ENCODE peak calls at places on chromosome 20, in four cellular contexts. M is GM12878, C is Panc1, L is A549. T is an unnamed sample.

GRCh38 chr20:3563548-3564177 is 92.8 kb downstream of the ATRN start:
- DNase-seq in M (peak), C (peak), L (peak), T (peak)

GRCh38 chr20:36950432-36951197 is 893 bp downstream of the SAMHD1 start:
- DNase-seq in M (no peak), C (no peak), L (peak), T (peak)

GRCh38 chr20:40390654-40391053 is 298.4 kb downstream of the MAFB start:
- DNase-seq in M (no peak), C (no peak), L (no peak), T (no peak)

GRCh38 chr20:25053207-25054132 is 4.5 kb downstream of the ACSS1 start:
- DNase-seq in M (no peak), C (no peak), L (no peak), T (no peak)

GRCh38 chr20:11919571-11919970 is 1.9 kb downstream of the BTBD3 start:
- DNase-seq in M (no peak), C (no peak), L (no peak), T (no peak)

GRCh38 chr20:24389686-24390085 is 79.7 kb upstream of the SYNDIG1 start:
- DNase-seq in M (no peak), C (no peak), L (no peak), T (peak)

GRCh38 chr20:58692579-58693225 is at the start of gene NPEPL1:
- DNase-seq in M (no peak), C (no peak), L (peak), T (peak)

GRCh38 chr20:40111282-40111681 is 577.8 kb downstream of the MAFB start:
- DNase-seq in M (no peak), C (no peak), L (no peak), T (no peak)

GRCh38 chr20:63893999-63894357 is 948 bp upstream of the DNAJC5 start:
- DNase-seq in M (no peak), C (no peak), L (no peak), T (no peak)

GRCh38 chr20:17874271-17875105 is 94.1 kb downstream of the SNX5 start:
- DNase-seq in M (no peak), C (no peak), L (no peak), T (no peak)

GRCh38 chr20:17872920-17873319 is 95.7 kb downstream of the SNX5 start:
- DNase-seq in M (no peak), C (no peak), L (no peak), T (no peak)

GRCh38 chr20:17873410-17874270 is 95.0 kb downstream of the SNX5 start:
- DNase-seq in M (no peak), C (no peak), L (peak), T (no peak)

GRCh38 chr20:17875981-17876385 is 92.6 kb downstream of the SNX5 start:
- DNase-seq in M (no peak), C (no peak), L (no peak), T (no peak)

GRCh38 chr20:17875106-17875980 is 93.3 kb downstream of the SNX5 start:
- DNase-seq in M (no peak), C (no peak), L (no peak), T (no peak)
- H3K27ac ChIP-seq in M (no peak), C (no peak), L (peak), T (no peak)

DNA sequence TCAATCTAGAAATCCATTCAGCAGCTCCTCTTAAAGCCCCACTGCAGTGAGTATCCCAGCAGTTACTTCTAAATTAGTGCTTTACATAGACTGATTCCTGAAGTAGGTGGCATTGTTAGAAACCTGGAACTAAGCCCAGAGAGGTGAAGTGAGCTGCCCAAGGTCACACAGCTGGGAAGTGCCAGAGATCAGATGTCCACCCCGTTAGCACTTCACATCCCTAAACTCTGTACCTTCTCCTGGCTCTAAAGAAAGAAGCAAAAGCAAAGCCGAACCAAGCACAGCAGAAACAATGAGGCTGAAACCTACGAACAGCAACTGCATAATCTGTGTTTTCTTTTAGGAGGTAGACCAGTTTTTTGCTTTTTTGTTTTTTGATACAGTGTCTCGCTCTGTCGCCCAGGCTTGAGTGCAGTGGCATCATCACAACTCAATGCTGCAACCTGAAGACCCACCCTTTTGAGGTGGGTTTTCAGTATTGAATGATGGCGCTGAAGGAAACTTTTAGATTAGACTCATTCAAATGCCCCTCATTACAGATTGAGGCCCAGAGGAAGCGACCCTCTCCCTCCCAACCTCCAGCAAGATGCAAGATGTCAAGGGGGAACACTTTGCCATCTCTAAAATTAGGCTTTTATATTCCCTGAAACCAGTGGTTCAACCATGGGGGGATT is 3.2 kb upstream of the ZMYND8 start:
- DNase-seq in M (no peak), C (no peak), L (no peak), T (no peak)
- H3K4me3 ChIP-seq in M (no peak), C (no peak), L (no peak), T (no peak)

GRCh38 chr20:18625907-18626655 is 38.2 kb downstream of the DTD1 start:
- DNase-seq in M (no peak), C (no peak), L (no peak), T (no peak)
- TF ChIP-seq REST in M (no peak), C (no peak), L (no peak), T (no peak)

DNA sequence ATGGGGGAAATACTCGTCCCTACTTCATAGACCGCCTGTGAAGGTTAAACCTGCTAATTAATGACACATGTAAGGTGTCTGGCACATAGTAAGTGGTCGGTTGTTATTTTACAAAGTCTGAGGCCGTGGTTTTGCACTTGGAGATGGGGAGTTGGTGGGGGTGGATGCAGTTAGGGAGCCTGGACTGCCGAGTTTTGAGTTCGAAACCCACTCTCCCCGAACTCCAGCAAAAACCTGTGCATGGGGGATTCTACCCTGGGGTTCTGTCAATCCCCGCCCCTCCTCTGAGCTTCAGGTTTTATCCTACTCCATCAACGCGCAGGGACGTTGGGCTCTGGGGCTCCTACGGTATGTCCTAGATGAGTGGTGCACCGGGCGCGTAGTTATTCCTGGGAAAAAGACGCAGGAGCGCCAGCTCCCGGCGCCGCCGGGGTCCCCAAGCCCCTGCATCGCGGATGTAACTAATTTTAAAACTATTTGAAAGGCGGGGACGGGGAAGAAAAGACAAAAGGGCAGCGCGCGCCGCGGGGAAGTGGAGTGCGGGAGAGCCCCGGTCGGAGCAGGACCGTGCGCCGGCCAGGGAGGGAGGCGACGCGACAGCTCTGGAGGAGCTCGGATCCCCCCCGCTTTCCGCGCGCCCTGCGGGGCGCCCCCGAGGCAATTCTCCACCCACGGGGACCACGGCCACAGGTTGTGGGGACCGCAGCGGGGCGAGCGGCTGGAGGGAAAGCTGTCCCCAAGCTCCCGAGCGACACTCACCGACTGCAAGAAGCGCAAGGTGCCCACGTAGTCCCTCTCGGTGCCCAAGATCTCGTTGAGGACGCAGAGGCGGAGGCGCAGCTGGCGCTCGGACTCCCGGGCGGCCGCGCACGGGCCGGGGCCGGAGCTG is 672 bp downstream of the PREX1 start:
- DNase-seq in M (no peak), C (no peak), L (no peak), T (peak)
- H3K27ac ChIP-seq in M (peak), C (peak), L (peak), T (peak)

DNA sequence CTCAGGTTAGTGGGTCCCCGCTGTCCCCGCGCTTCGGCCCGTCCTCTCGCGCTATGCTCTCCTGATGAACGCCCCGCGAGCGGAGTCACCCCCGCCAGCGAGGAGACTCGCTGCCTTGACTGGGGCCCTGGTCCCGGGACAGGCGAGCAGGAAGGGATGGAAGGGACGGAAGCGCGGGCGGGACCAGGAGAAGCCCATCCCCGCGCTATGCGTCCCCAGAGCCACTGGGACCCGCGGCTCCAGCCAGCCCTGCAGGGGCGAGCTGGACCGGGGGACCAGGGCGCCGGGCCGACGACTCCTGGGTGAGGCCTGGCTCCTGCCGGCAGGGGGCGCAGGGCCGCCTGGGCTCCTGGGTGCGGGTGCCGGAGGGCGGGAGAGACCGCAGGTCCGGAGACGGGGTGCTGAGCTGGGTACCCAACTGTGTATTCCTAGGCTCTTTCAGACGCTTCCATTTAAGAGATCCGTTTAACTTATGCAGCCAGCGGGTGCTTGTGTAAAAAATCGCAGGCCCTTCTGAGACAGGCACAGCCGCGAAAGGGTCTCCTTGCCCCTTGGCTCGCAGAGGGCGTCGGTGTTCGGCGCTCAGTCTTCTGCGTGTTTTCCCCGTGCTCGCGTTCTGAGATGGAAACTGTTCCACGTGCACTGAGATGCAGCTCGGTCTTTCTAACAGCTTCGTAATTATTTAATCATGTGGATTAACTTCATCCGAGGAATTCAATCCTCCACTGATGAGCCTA is 580 bp upstream of the SYCP2 start:
- DNase-seq in M (no peak), C (peak), L (peak), T (peak)
- H3K4me3 ChIP-seq in M (peak), C (peak), L (peak), T (peak)

GRCh38 chr20:49833483-49833882 is 20.9 kb downstream of the SLC9A8 start:
- DNase-seq in M (no peak), C (no peak), L (no peak), T (no peak)

GRCh38 chr20:49835031-49835430 is 22.4 kb downstream of the SLC9A8 start:
- DNase-seq in M (no peak), C (no peak), L (no peak), T (no peak)

GRCh38 chr20:49831022-49831769 is 18.6 kb downstream of the SLC9A8 start:
- DNase-seq in M (no peak), C (no peak), L (no peak), T (no peak)

GRCh38 chr20:49831770-49832631 is 19.4 kb downstream of the SLC9A8 start:
- DNase-seq in M (no peak), C (no peak), L (no peak), T (no peak)

GRCh38 chr20:49832632-49833327 is 20.2 kb downstream of the SLC9A8 start:
- DNase-seq in M (no peak), C (no peak), L (no peak), T (peak)
- TF ChIP-seq REST in M (no peak), C (no peak), L (no peak), T (no peak)

DNA sequence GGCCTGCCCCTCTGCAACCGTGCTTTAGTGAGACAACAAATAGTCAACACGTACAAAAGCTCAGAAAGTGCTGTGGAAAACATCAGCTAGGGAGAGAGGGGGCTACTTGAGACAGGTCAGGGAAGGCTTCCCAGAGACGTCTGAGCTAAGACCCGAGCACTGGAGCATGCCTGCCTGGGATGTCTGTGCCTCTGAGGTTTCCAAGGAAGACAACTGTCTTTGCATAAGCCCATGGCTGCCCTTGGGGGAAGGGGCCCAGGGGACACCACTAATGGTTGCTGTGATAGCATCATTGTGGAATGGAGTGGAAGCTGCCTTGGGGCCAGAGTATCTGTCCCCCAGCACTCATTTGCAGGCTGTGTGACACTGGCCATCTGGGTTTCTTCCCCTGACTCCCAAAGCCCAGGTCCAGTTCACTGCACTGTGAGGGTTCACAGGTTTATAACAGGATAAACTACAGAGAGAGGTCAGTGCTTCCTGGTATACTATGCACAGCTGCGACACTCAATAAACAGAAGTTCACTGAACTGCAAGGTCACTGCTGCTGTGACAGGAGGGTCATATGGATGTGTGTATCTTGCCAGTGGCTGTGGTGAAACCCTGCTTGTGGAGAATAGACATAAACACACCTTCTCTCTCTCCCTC is 1.5 kb upstream of the ARFGEF2 start:
- DNase-seq in M (no peak), C (no peak), L (no peak), T (no peak)
- H3K27ac ChIP-seq in M (no peak), C (no peak), L (no peak), T (peak)

GRCh38 chr20:5147193-5147592 is 20.4 kb downstream of the CDS2 start:
- DNase-seq in M (no peak), C (no peak), L (no peak), T (peak)
- H3K4me3 ChIP-seq in M (no peak), C (no peak), L (no peak), T (no peak)

GRCh38 chr20:17066955-17067354 is 159.9 kb upstream of the PCSK2 start:
- DNase-seq in M (no peak), C (no peak), L (no peak), T (no peak)
- TF ChIP-seq REST in M (no peak), C (no peak), L (no peak), T (no peak)

GRCh38 chr20:43506238-43506637 is 1.3 kb upstream of the L3MBTL1 start:
- DNase-seq in M (no peak), C (no peak), L (no peak), T (no peak)

GRCh38 chr20:43511879-43512278 is 4.4 kb downstream of the L3MBTL1 start:
- DNase-seq in M (no peak), C (no peak), L (no peak), T (no peak)

GRCh38 chr20:43508106-43508505 is 609 bp downstream of the L3MBTL1 start:
- DNase-seq in M (no peak), C (no peak), L (peak), T (no peak)

GRCh38 chr20:43508604-43509040 is 1.1 kb downstream of the L3MBTL1 start:
- DNase-seq in M (no peak), C (no peak), L (peak), T (no peak)

DNA sequence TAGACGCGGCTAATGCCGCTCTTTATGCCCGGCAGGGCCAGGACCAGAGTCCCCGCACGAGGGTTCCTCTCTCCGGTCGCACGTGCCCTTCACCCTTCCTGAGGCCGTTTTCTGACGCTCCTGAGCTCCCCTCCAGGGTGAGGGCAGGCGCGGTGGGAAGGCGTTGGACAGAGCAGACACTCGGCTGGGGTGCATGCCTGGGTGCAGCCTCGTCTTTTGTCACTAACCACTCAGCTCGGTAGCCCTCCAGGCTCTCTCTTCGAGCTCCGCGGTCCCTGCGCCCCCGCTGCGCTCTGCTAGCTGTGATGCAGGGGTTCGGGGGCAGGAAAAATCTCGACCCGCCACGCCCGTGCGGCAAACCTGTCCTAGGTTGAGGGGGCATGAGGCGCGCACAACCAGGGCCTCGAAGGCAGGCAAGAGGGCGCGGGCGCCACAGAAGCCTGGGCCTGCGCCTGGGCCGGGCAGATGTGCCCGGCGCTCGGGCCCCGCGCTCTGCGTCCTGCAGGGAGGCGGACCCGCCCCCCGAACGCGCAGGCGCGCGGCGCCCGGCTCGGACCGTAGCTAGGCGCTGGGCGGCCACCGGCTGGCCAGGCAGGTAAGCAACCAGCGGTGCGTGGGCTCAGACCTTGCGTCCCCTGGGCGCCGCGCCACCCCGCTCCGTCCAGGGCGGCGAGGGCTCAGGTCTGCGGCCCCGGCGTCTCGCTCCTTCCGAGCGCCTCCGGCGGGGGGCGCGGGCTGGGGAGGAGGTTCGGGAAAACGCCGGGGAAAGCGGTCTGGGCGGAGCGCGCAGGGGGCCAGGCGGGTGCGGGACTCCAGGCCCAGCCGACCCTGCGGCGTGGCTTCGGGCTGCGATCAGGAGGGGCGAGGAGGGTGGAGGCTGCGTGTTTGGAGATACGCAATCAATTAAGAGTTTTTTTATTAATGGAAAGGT is at the start of gene L3MBTL1:
- DNase-seq in M (no peak), C (no peak), L (peak), T (no peak)
- H3K27ac ChIP-seq in M (no peak), C (peak), L (peak), T (no peak)